ENCODE peak calls at places on chromosome 15, in four cellular contexts. One of them, this sample, is unnamed.

GRCh38 chr15:88644741-88645140 is 5.9 kb downstream of the ISG20 start:
- DNase-seq in astrocyte of the spinal cord: no peak
- DNase-seq in body of pancreas: no peak
- DNase-seq in hepatocyte: no peak
- DNase-seq in this sample: no peak

GRCh38 chr15:52050416-52050815 is 31.4 kb downstream of the MAPK6 start:
- DNase-seq in astrocyte of the spinal cord: peak; percentile 38
- DNase-seq in body of pancreas: no peak
- DNase-seq in hepatocyte: no peak
- DNase-seq in this sample: no peak

GRCh38 chr15:47711654-47712053 is 5.7 kb upstream of the SEMA6D start:
- DNase-seq in astrocyte of the spinal cord: no peak
- DNase-seq in body of pancreas: no peak
- DNase-seq in hepatocyte: no peak
- DNase-seq in this sample: no peak

GRCh38 chr15:81813215-81813614 is 232.6 kb downstream of the MEX3B start:
- DNase-seq in astrocyte of the spinal cord: peak; percentile 2
- DNase-seq in body of pancreas: no peak
- DNase-seq in hepatocyte: peak; percentile 20
- DNase-seq in this sample: no peak

GRCh38 chr15:83053151-83053550 is 13.9 kb downstream of the BTBD1 start:
- DNase-seq in astrocyte of the spinal cord: peak; percentile 56
- DNase-seq in body of pancreas: no peak
- DNase-seq in hepatocyte: peak; percentile 29
- DNase-seq in this sample: peak; percentile 51

GRCh38 chr15:96243701-96244100 is 86.8 kb upstream of the NR2F2 start:
- DNase-seq in astrocyte of the spinal cord: no peak
- DNase-seq in body of pancreas: no peak
- DNase-seq in hepatocyte: no peak
- DNase-seq in this sample: no peak

GRCh38 chr15:50231761-50232160 is 33.8 kb downstream of the HDC start:
- DNase-seq in astrocyte of the spinal cord: no peak
- DNase-seq in body of pancreas: no peak
- DNase-seq in hepatocyte: no peak
- DNase-seq in this sample: no peak

GRCh38 chr15:76150508-76150907 is 90.7 kb downstream of the TMEM266 start:
- DNase-seq in astrocyte of the spinal cord: no peak
- DNase-seq in body of pancreas: peak; percentile 58
- DNase-seq in hepatocyte: no peak
- DNase-seq in this sample: no peak

GRCh38 chr15:73921257-73921890 is 4.9 kb upstream of the LOXL1 start:
- DNase-seq in astrocyte of the spinal cord: no peak
- DNase-seq in body of pancreas: no peak
- DNase-seq in hepatocyte: no peak
- DNase-seq in this sample: no peak

GRCh38 chr15:76057332-76058000 is 2.3 kb upstream of the TMEM266 start:
- DNase-seq in astrocyte of the spinal cord: peak; percentile 35
- DNase-seq in body of pancreas: peak; percentile 58
- DNase-seq in hepatocyte: peak; percentile 68
- DNase-seq in this sample: no peak

GRCh38 chr15:58403581-58403980 is 28.2 kb upstream of the LIPC start:
- DNase-seq in astrocyte of the spinal cord: no peak
- DNase-seq in body of pancreas: no peak
- DNase-seq in hepatocyte: no peak
- DNase-seq in this sample: no peak

GRCh38 chr15:48865387-48866079 is 12.4 kb upstream of the EID1 start:
- DNase-seq in astrocyte of the spinal cord: peak; percentile 85
- DNase-seq in body of pancreas: no peak
- DNase-seq in hepatocyte: peak; percentile 14
- DNase-seq in this sample: peak; percentile 71

GRCh38 chr15:78195735-78196201 is 38.6 kb downstream of the ACSBG1 start:
- DNase-seq in astrocyte of the spinal cord: no peak
- DNase-seq in body of pancreas: peak; percentile 49
- DNase-seq in hepatocyte: peak; percentile 67
- DNase-seq in this sample: no peak

GRCh38 chr15:58065445-58066041 is at the start of gene ALDH1A2:
- DNase-seq in astrocyte of the spinal cord: no peak
- DNase-seq in body of pancreas: peak; percentile 16
- DNase-seq in hepatocyte: peak; percentile 35
- DNase-seq in this sample: no peak

GRCh38 chr15:58015565-58015964 is 49.9 kb downstream of the ALDH1A2 start:
- DNase-seq in astrocyte of the spinal cord: peak; percentile 56
- DNase-seq in body of pancreas: no peak
- DNase-seq in hepatocyte: no peak
- DNase-seq in this sample: peak; percentile 3

GRCh38 chr15:83278191-83278590 is 6.3 kb downstream of the BNC1 start:
- DNase-seq in astrocyte of the spinal cord: peak; percentile 37
- DNase-seq in body of pancreas: no peak
- DNase-seq in hepatocyte: no peak
- DNase-seq in this sample: no peak

GRCh38 chr15:72205896-72206676 is 8.5 kb upstream of the GRAMD2A start:
- DNase-seq in astrocyte of the spinal cord: no peak
- DNase-seq in body of pancreas: no peak
- DNase-seq in hepatocyte: no peak
- DNase-seq in this sample: no peak

GRCh38 chr15:74613953-74614743 is 1.5 kb upstream of the CLK3 start:
- DNase-seq in astrocyte of the spinal cord: no peak
- DNase-seq in body of pancreas: no peak
- DNase-seq in hepatocyte: no peak
- DNase-seq in this sample: no peak

GRCh38 chr15:71705151-71705550 is 105.2 kb upstream of the NR2E3 start:
- DNase-seq in astrocyte of the spinal cord: peak; percentile 24
- DNase-seq in body of pancreas: no peak
- DNase-seq in hepatocyte: no peak
- DNase-seq in this sample: no peak

GRCh38 chr15:26970712-26971210 is at the start of gene GABRG3:
- DNase-seq in astrocyte of the spinal cord: no peak
- DNase-seq in body of pancreas: no peak
- DNase-seq in hepatocyte: peak; percentile 44
- DNase-seq in this sample: no peak

GRCh38 chr15:48553559-48553958 is 92.0 kb downstream of the FBN1 start:
- DNase-seq in astrocyte of the spinal cord: peak; percentile 38
- DNase-seq in body of pancreas: no peak
- DNase-seq in hepatocyte: no peak
- DNase-seq in this sample: no peak

GRCh38 chr15:81642451-81642990 is 268.5 kb upstream of the TMC3 start:
- DNase-seq in astrocyte of the spinal cord: peak; percentile 0
- DNase-seq in body of pancreas: no peak
- DNase-seq in hepatocyte: peak; percentile 56
- DNase-seq in this sample: peak; percentile 25

GRCh38 chr15:58296276-58296675 is 135.5 kb upstream of the LIPC start:
- DNase-seq in astrocyte of the spinal cord: no peak
- DNase-seq in body of pancreas: no peak
- DNase-seq in hepatocyte: no peak
- DNase-seq in this sample: no peak

GRCh38 chr15:72998226-72998625 is 54.0 kb upstream of the NEO1 start:
- DNase-seq in astrocyte of the spinal cord: no peak
- DNase-seq in body of pancreas: no peak
- DNase-seq in hepatocyte: no peak
- DNase-seq in this sample: no peak

GRCh38 chr15:92122259-92122658 is 268.8 kb downstream of the SLCO3A1 start:
- DNase-seq in astrocyte of the spinal cord: no peak
- DNase-seq in body of pancreas: no peak
- DNase-seq in hepatocyte: no peak
- DNase-seq in this sample: no peak

GRCh38 chr15:66461917-66462316 is 35.6 kb downstream of the SNAPC5 start:
- DNase-seq in astrocyte of the spinal cord: no peak
- DNase-seq in body of pancreas: no peak
- DNase-seq in hepatocyte: no peak
- DNase-seq in this sample: no peak

GRCh38 chr15:25401511-25401910 is 37.3 kb downstream of the UBE3A start:
- DNase-seq in astrocyte of the spinal cord: peak; percentile 51
- DNase-seq in body of pancreas: no peak
- DNase-seq in hepatocyte: no peak
- DNase-seq in this sample: peak; percentile 4

GRCh38 chr15:77291107-77291506 is 128.8 kb downstream of the PEAK1 start:
- DNase-seq in astrocyte of the spinal cord: no peak
- DNase-seq in body of pancreas: no peak
- DNase-seq in hepatocyte: no peak
- DNase-seq in this sample: no peak

GRCh38 chr15:45555914-45556608 is 31.1 kb upstream of the BLOC1S6 start:
- DNase-seq in astrocyte of the spinal cord: no peak
- DNase-seq in body of pancreas: no peak
- DNase-seq in hepatocyte: no peak
- DNase-seq in this sample: no peak

GRCh38 chr15:38005949-38006800 is 71.7 kb downstream of the TMCO5A start:
- DNase-seq in astrocyte of the spinal cord: no peak
- DNase-seq in body of pancreas: no peak
- DNase-seq in hepatocyte: no peak
- DNase-seq in this sample: no peak

GRCh38 chr15:74399511-74400312 is 32.3 kb upstream of the CYP11A1 start:
- DNase-seq in astrocyte of the spinal cord: peak; percentile 87
- DNase-seq in body of pancreas: no peak
- DNase-seq in hepatocyte: no peak
- DNase-seq in this sample: peak; percentile 66

GRCh38 chr15:69854521-69855171 is 243.1 kb downstream of the TLE3 start:
- DNase-seq in astrocyte of the spinal cord: peak; percentile 86
- DNase-seq in body of pancreas: no peak
- DNase-seq in hepatocyte: peak; percentile 23
- DNase-seq in this sample: peak; percentile 84

GRCh38 chr15:97745481-97746071 is 214.9 kb upstream of the ARRDC4 start:
- DNase-seq in astrocyte of the spinal cord: no peak
- DNase-seq in body of pancreas: peak; percentile 32
- DNase-seq in hepatocyte: peak; percentile 67
- DNase-seq in this sample: no peak

GRCh38 chr15:77605582-77605981 is 27.1 kb downstream of the LINGO1 start:
- DNase-seq in astrocyte of the spinal cord: no peak
- DNase-seq in body of pancreas: no peak
- DNase-seq in hepatocyte: no peak
- DNase-seq in this sample: no peak

GRCh38 chr15:71151061-71151460 is 35.8 kb downstream of the THSD4 start:
- DNase-seq in astrocyte of the spinal cord: peak; percentile 43
- DNase-seq in body of pancreas: no peak
- DNase-seq in hepatocyte: no peak
- DNase-seq in this sample: no peak

GRCh38 chr15:31347067-31347975 is 20.7 kb downstream of the KLF13 start:
- DNase-seq in astrocyte of the spinal cord: no peak
- DNase-seq in body of pancreas: no peak
- DNase-seq in hepatocyte: no peak
- DNase-seq in this sample: no peak

GRCh38 chr15:31346367-31347066 is 19.9 kb downstream of the KLF13 start:
- DNase-seq in astrocyte of the spinal cord: no peak
- DNase-seq in body of pancreas: no peak
- DNase-seq in hepatocyte: no peak
- DNase-seq in this sample: no peak

GRCh38 chr15:31344824-31345605 is 18.4 kb downstream of the KLF13 start:
- DNase-seq in astrocyte of the spinal cord: no peak
- DNase-seq in body of pancreas: peak; percentile 63
- DNase-seq in hepatocyte: no peak
- DNase-seq in this sample: no peak

GRCh38 chr15:31344266-31344665 is 17.6 kb downstream of the KLF13 start:
- DNase-seq in astrocyte of the spinal cord: no peak
- DNase-seq in body of pancreas: peak; percentile 54
- DNase-seq in hepatocyte: no peak
- DNase-seq in this sample: no peak

DNA sequence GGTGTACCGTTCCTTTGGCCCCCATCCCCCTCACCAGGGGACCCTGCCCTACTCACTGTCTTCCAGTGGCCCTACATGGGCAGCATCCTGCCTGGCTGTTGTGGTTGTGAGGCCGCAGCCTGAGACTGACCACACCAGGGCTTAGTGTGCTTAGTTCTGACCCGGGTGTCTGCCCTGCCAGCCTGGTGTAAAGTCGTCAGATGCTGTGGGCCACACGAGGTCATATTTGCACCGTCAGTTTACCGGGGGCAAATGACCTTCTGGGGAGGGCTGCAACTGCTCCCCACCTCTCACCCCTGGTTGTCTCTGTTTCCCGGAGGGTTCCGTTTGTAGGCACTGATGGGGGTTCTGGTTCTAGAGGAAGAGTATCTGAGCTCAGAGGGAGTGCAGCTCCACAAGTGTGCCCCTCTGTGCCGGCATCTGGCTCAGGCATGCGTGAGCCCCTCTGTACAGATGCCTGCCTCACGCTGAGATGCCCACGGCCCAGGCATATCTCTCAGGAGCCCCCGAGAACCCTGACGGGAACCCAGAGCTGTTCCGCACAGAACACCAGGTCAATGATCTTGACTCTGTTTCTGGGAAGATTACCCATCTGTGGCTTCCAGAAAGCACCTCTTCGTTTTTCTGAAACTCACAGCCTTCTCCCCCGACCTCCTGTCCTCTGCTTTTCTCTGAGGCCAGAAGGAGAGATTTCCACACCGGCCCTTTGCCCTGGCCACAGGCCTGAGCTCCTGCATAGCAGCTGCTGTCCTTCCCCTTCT is 19.2 kb downstream of the KLF13 start:
- DNase-seq in astrocyte of the spinal cord: no peak
- DNase-seq in body of pancreas: no peak
- DNase-seq in hepatocyte: no peak
- DNase-seq in this sample: no peak
- H3K4me3 ChIP-seq in astrocyte of the spinal cord: no peak overlapping the region
- H3K4me3 ChIP-seq in body of pancreas: no peak overlapping the region
- H3K4me3 ChIP-seq in hepatocyte: no peak overlapping the region
- H3K4me3 ChIP-seq in this sample: no peak overlapping the region

DNA sequence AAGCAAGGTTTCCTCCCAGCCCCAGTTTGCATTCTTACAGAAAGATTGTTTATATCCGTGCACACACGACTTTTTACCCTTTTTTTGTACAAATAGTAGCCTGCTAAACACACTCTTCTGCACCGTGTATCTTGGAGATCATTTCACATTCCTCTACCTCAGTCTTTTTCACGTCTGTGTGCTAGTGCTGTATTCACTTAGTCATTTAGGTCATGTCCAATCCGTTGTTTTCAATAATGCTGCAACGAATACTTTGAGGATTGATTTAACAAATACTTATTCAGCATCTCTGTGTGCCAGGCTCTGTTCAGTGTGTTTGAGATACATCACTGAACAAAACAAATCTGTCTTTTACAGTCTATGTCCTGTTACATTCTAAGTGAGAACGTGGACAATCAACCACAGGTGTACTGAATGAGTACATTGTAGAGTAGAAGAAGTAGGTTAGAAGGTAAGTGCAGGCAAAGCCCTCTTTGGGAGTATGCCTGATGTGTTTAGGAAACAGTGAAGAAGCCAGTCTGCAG is 917 bp downstream of the JMJD7 start:
- DNase-seq in astrocyte of the spinal cord: peak; percentile 8
- DNase-seq in body of pancreas: no peak
- DNase-seq in hepatocyte: no peak
- DNase-seq in this sample: no peak
- H3K4me3 ChIP-seq in astrocyte of the spinal cord: peak overlapping the region; percentile 82
- H3K4me3 ChIP-seq in body of pancreas: peak overlapping the region; percentile 65
- H3K4me3 ChIP-seq in hepatocyte: peak overlapping the region; percentile 79
- H3K4me3 ChIP-seq in this sample: peak overlapping the region; percentile 84

GRCh38 chr15:42772901-42773300 is 36.0 kb upstream of the CDAN1 start:
- DNase-seq in astrocyte of the spinal cord: no peak
- DNase-seq in body of pancreas: no peak
- DNase-seq in hepatocyte: no peak
- DNase-seq in this sample: no peak

GRCh38 chr15:42775431-42775830 is 38.5 kb upstream of the CDAN1 start:
- DNase-seq in astrocyte of the spinal cord: no peak
- DNase-seq in body of pancreas: no peak
- DNase-seq in hepatocyte: no peak
- DNase-seq in this sample: no peak

GRCh38 chr15:42772126-42772525 is 35.2 kb upstream of the CDAN1 start:
- DNase-seq in astrocyte of the spinal cord: no peak
- DNase-seq in body of pancreas: no peak
- DNase-seq in hepatocyte: no peak
- DNase-seq in this sample: no peak
- H3K4me3 ChIP-seq in astrocyte of the spinal cord: no peak overlapping the region
- H3K4me3 ChIP-seq in body of pancreas: no peak overlapping the region
- H3K4me3 ChIP-seq in hepatocyte: no peak overlapping the region
- H3K4me3 ChIP-seq in this sample: no peak overlapping the region

GRCh38 chr15:79296583-79296982 is 14.1 kb downstream of the ANKRD34C start:
- DNase-seq in astrocyte of the spinal cord: no peak
- DNase-seq in body of pancreas: no peak
- DNase-seq in hepatocyte: no peak
- DNase-seq in this sample: no peak
- H3K4me3 ChIP-seq in astrocyte of the spinal cord: no peak overlapping the region
- H3K4me3 ChIP-seq in body of pancreas: no peak overlapping the region
- H3K4me3 ChIP-seq in hepatocyte: no peak overlapping the region
- H3K4me3 ChIP-seq in this sample: no peak overlapping the region